ENCODE peak calls at places on chromosomes 16 and 17, in seven cellular contexts. I, Z, U, Y, K, A and M are unnamed samples.

GRCh38 chr17:77223642-77224420 is 83.1 kb downstream of the SEC14L1 start:
- DNase-seq in Y (no peak), K (no peak), I (no peak), U (no peak), Z (no peak), A (no peak), M (no peak)

GRCh38 chr17:48375356-48375755 is 54.7 kb downstream of the SKAP1 start:
- DNase-seq in A (no peak), U (no peak), K (no peak), I (no peak), Z (peak; percentile 35), Y (no peak), M (peak; percentile 10)

GRCh38 chr17:42526031-42526444 is 10.0 kb upstream of the NAGLU start:
- DNase-seq in Y (peak; percentile 7), K (no peak), Z (peak; percentile 34), U (peak; percentile 49), A (no peak), I (no peak), M (peak; percentile 21)

GRCh38 chr17:81130385-81131288 is 34.7 kb upstream of the PVALEF start:
- DNase-seq in Y (no peak), U (no peak), I (no peak), A (no peak), K (no peak), Z (no peak), M (no peak)

GRCh38 chr17:42268236-42268635 is 8.0 kb downstream of the STAT5B start:
- DNase-seq in I (no peak), U (no peak), K (no peak), A (no peak), Y (no peak), Z (no peak), M (no peak)

GRCh38 chr16:2081685-2082084 is 33.9 kb downstream of the TSC2 start:
- DNase-seq in I (no peak), Y (no peak), A (no peak), U (no peak), Z (no peak), K (no peak), M (no peak)

GRCh38 chr17:6261496-6261895 is 173.4 kb downstream of the AIPL1 start:
- DNase-seq in A (no peak), Y (no peak), K (no peak), Z (no peak), U (no peak), I (no peak), M (no peak)

GRCh38 chr17:7293821-7294613 is 422 bp downstream of the YBX2 start:
- DNase-seq in A (no peak), Z (no peak), U (peak; percentile 91), Y (peak; percentile 83), I (no peak), K (no peak), M (no peak)

GRCh38 chr17:78176548-78177025 is 8.2 kb downstream of the SYNGR2 start:
- DNase-seq in I (peak; percentile 74), Y (peak; percentile 89), Z (peak; percentile 32), A (peak; percentile 84), K (peak; percentile 73), U (peak; percentile 83), M (peak; percentile 35)

GRCh38 chr17:55295411-55296170 is 30.8 kb downstream of the HLF start:
- DNase-seq in I (peak; percentile 62), U (peak; percentile 66), Z (peak; percentile 48), K (peak; percentile 55), Y (no peak), A (peak; percentile 82), M (peak; percentile 59)

GRCh38 chr17:77770331-77771105 is 188.0 kb upstream of the TNRC6C start:
- DNase-seq in Z (peak; percentile 69), U (no peak), A (no peak), Y (no peak), K (no peak), I (no peak), M (no peak)

GRCh38 chr17:77184474-77184873 is 43.7 kb downstream of the SEC14L1 start:
- DNase-seq in U (no peak), A (no peak), I (no peak), Y (no peak), Z (peak; percentile 37), K (no peak), M (peak; percentile 17)

GRCh38 chr16:65510850-65511249 is 389.0 kb upstream of the CDH11 start:
- DNase-seq in K (no peak), Y (no peak), I (no peak), A (no peak), U (no peak), Z (peak; percentile 82), M (no peak)

GRCh38 chr17:74212262-74212912 is 984 bp upstream of the TTYH2 start:
- DNase-seq in U (peak; percentile 19), Y (peak; percentile 79), A (no peak), I (no peak), K (no peak), Z (no peak), M (no peak)

GRCh38 chr16:85625053-85625452 is 11.9 kb downstream of the GSE1 start:
- DNase-seq in K (no peak), I (no peak), U (no peak), Z (no peak), A (no peak), Y (no peak), M (no peak)

GRCh38 chr17:20896153-20896649 is 146.6 kb downstream of the USP22 start:
- DNase-seq in Z (peak; percentile 4), K (no peak), Y (peak; percentile 62), I (no peak), U (peak; percentile 13), A (no peak), M (no peak)

GRCh38 chr17:74736423-74737298 is at the start of gene RAB37:
- DNase-seq in K (no peak), I (no peak), A (peak; percentile 70), Z (no peak), U (peak; percentile 59), Y (no peak), M (no peak)

GRCh38 chr17:18136357-18136756 is 27.8 kb downstream of the MYO15A start:
- DNase-seq in A (no peak), Y (no peak), I (no peak), U (no peak), K (no peak), Z (no peak), M (no peak)

GRCh38 chr17:14489986-14490385 is 189.1 kb downstream of the HS3ST3B1 start:
- DNase-seq in Y (no peak), Z (no peak), A (no peak), K (no peak), I (no peak), U (no peak), M (peak; percentile 58)

GRCh38 chr16:75247249-75247648 is 4.2 kb downstream of the BCAR1 start:
- DNase-seq in U (no peak), A (no peak), Y (peak; percentile 74), K (no peak), I (no peak), Z (no peak), M (no peak)

DNA sequence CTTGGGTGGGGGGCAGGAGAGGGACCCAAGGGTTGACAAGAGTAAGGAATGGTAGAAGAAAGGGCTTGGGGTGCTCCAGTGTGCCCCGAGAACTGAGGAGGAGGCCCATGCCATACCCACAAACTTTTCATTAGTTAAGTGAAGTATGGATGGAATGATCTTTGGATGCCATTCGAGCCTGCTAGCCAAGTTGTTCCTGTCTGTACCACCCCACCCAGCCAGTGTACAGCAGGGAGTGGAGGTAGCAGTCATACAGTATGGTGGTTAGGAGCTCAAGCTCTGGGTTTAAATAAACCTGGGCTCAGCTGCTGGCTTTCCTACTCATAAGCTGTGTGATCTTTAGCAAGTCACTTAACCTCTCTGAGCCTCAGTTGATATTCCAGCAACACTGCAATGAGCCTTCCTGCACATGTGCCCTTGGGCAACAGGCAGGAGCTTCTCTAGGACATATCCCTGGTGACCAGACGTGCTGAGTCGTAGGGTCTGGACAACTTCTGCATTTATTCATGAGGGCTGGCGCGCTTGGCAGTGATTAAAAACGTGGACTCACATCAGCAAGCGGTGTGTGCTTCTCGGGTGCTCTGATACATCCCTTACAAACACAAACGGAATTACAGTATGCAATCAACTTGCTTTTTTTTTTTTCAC is 22.9 kb downstream of the ITPRIPL2 start:
- DNase-seq in Y (no peak), A (no peak), I (no peak), K (no peak), Z (peak; percentile 27), U (peak; percentile 36), M (peak; percentile 36)
- TF ChIP-seq CTCF in Y (no peak), A (no peak), I (no peak), K (no peak), Z (no peak), U (no peak), M (no peak)

GRCh38 chr17:67492251-67492740 is 115.2 kb downstream of the PITPNC1 start:
- DNase-seq in Z (no peak), I (no peak), A (no peak), Y (no peak), U (no peak), K (no peak), M (no peak)
- H3K4me3 ChIP-seq in Z (peak overlapping the region; percentile 18), I (no peak overlapping the region), A (no peak overlapping the region), Y (no peak overlapping the region), U (no peak overlapping the region), K (no peak overlapping the region), M (no peak overlapping the region)

DNA sequence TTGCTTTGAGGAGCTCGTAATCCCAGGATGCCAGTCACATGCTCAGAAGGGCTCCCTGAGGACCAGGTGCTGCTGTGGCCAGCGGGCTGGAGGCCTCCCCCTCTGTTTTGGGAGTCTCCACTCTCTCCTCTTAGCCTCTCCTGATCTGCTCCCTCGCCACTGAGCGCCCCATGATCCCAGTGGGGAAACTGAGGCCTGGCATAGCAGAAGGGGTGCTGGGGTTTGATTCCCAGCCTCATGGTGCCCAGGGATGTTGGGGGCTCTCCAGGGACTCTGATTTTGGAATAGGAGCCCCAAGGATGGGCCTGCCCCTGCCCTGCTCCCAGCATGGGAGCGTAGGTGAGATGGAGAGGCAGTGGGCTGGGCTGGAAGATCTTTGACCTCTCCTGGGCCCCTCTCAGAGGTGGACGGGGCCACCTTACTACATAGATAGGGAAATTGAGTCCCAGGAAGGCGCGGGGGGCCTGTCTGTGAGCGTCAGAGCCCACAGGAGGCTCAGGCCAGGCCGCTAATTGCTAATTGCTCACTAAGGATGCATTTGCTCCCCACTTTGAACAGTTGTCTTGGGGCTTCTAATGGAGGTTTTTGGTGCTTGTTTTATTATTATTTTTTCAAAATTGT is 525 bp upstream of the ADCY7 start:
- DNase-seq in U (no peak), K (no peak), I (no peak), Y (no peak), A (no peak), Z (no peak), M (no peak)
- TF ChIP-seq CTCF in U (no peak), K (no peak), I (no peak), Y (no peak), A (no peak), Z (no peak), M (no peak)

DNA sequence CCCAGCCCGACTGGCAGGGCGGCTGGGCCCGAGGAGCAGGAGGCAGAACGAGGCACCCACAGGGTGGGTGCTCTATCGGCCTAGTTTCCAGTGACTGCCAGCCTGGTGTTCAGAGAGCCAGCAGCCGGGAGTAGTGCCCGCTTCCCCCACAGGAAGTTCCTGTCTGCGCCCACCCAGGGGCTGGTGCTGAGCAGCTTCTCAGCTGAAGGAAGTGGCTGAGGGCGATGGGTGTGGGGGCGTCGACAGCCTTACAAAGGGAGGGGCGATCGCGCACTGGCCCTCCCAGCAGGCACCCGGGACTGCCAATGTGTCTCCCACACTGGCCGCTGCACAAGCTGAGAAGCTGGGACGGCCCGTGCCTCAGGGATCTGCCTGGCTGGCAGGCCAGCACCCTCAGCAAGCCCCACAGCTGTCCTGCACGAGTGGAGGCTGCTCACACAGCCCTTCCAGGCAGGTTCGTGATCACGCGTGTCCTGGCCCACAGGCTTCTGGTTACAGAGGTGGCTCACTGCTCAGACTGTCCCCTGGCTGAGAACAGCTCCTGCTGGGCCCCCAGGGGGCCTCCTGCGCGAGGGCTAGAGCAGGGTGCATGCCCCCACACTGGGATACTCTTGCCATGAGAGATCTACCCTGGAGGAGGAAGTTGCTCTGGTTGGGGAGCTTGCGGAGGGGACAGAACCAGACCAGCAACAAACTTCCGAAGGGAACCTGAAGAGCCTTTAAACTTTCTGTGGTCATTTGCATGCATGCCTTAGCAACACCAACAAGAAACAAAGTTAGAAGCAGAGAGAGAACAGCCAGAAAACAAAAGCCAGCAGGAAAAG is 2.5 kb downstream of the RNF166 start:
- DNase-seq in K (no peak), A (no peak), I (no peak), Z (no peak), U (peak; percentile 62), Y (no peak), M (no peak)
- H3K4me3 ChIP-seq in K (no peak overlapping the region), A (peak overlapping the region; percentile 6), I (no peak overlapping the region), Z (no peak overlapping the region), U (peak overlapping the region; percentile 22), Y (no peak overlapping the region), M (no peak overlapping the region)